ENCODE peak calls at places on chromosomes 6 and 20, in ten cellular contexts. One of them, this sample, is unnamed.

GRCh38 chr6:14742171-14742570 is 503.7 kb upstream of the JARID2 start:
- ATAC-seq in body of pancreas: no peak
- ATAC-seq in CD4-positive, CD25-positive, alpha-beta regulatory T cell: no peak
- ATAC-seq in HCT116: no peak
- ATAC-seq in heart right ventricle: no peak
- ATAC-seq in aorta: no peak
- ATAC-seq in left lung: no peak
- ATAC-seq in naive thymus-derived CD4-positive, alpha-beta T cell: no peak
- ATAC-seq in right cardiac atrium: no peak
- ATAC-seq in psoas muscle: no peak
- ATAC-seq in this sample: no peak

GRCh38 chr20:23291575-23292240 is 58.9 kb upstream of the NXT1 start:
- ATAC-seq in body of pancreas: no peak
- ATAC-seq in CD4-positive, CD25-positive, alpha-beta regulatory T cell: no peak
- ATAC-seq in HCT116: no peak
- ATAC-seq in heart right ventricle: no peak
- ATAC-seq in aorta: no peak
- ATAC-seq in left lung: no peak
- ATAC-seq in naive thymus-derived CD4-positive, alpha-beta T cell: no peak
- ATAC-seq in right cardiac atrium: no peak
- ATAC-seq in psoas muscle: no peak
- ATAC-seq in this sample: no peak

GRCh38 chr6:84728602-84729001 is 35.8 kb downstream of the TBX18 start:
- ATAC-seq in body of pancreas: no peak
- ATAC-seq in CD4-positive, CD25-positive, alpha-beta regulatory T cell: no peak
- ATAC-seq in HCT116: peak; percentile 72
- ATAC-seq in heart right ventricle: no peak
- ATAC-seq in aorta: no peak
- ATAC-seq in left lung: no peak
- ATAC-seq in naive thymus-derived CD4-positive, alpha-beta T cell: no peak
- ATAC-seq in right cardiac atrium: no peak
- ATAC-seq in psoas muscle: no peak
- ATAC-seq in this sample: no peak

GRCh38 chr20:3653921-3654320 is 9.3 kb downstream of the GFRA4 start:
- ATAC-seq in body of pancreas: no peak
- ATAC-seq in CD4-positive, CD25-positive, alpha-beta regulatory T cell: no peak
- ATAC-seq in HCT116: no peak
- ATAC-seq in heart right ventricle: no peak
- ATAC-seq in aorta: no peak
- ATAC-seq in left lung: no peak
- ATAC-seq in naive thymus-derived CD4-positive, alpha-beta T cell: no peak
- ATAC-seq in right cardiac atrium: no peak
- ATAC-seq in psoas muscle: no peak
- ATAC-seq in this sample: no peak

GRCh38 chr6:135277422-135277821 is 96.3 kb downstream of the MYB start:
- ATAC-seq in body of pancreas: no peak
- ATAC-seq in CD4-positive, CD25-positive, alpha-beta regulatory T cell: no peak
- ATAC-seq in HCT116: no peak
- ATAC-seq in heart right ventricle: no peak
- ATAC-seq in aorta: no peak
- ATAC-seq in left lung: no peak
- ATAC-seq in naive thymus-derived CD4-positive, alpha-beta T cell: no peak
- ATAC-seq in right cardiac atrium: no peak
- ATAC-seq in psoas muscle: no peak
- ATAC-seq in this sample: no peak

GRCh38 chr20:49228676-49229075 is 9.5 kb downstream of the DDX27 start:
- ATAC-seq in body of pancreas: no peak
- ATAC-seq in CD4-positive, CD25-positive, alpha-beta regulatory T cell: no peak
- ATAC-seq in HCT116: no peak
- ATAC-seq in heart right ventricle: no peak
- ATAC-seq in aorta: no peak
- ATAC-seq in left lung: no peak
- ATAC-seq in naive thymus-derived CD4-positive, alpha-beta T cell: no peak
- ATAC-seq in right cardiac atrium: no peak
- ATAC-seq in psoas muscle: no peak
- ATAC-seq in this sample: no peak

GRCh38 chr6:144434308-144434990 is 149.3 kb downstream of the UTRN start:
- ATAC-seq in body of pancreas: no peak
- ATAC-seq in CD4-positive, CD25-positive, alpha-beta regulatory T cell: no peak
- ATAC-seq in HCT116: peak; percentile 30
- ATAC-seq in heart right ventricle: peak; percentile 63
- ATAC-seq in aorta: peak; percentile 65
- ATAC-seq in left lung: peak; percentile 75
- ATAC-seq in naive thymus-derived CD4-positive, alpha-beta T cell: no peak
- ATAC-seq in right cardiac atrium: no peak
- ATAC-seq in psoas muscle: no peak
- ATAC-seq in this sample: no peak

GRCh38 chr6:158244373-158244772 is 67.9 kb upstream of the TULP4 start:
- ATAC-seq in body of pancreas: no peak
- ATAC-seq in CD4-positive, CD25-positive, alpha-beta regulatory T cell: no peak
- ATAC-seq in HCT116: no peak
- ATAC-seq in heart right ventricle: no peak
- ATAC-seq in aorta: no peak
- ATAC-seq in left lung: no peak
- ATAC-seq in naive thymus-derived CD4-positive, alpha-beta T cell: no peak
- ATAC-seq in right cardiac atrium: no peak
- ATAC-seq in psoas muscle: no peak
- ATAC-seq in this sample: no peak

GRCh38 chr20:33668087-33668790 is 1.5 kb downstream of the ACTL10 start:
- ATAC-seq in body of pancreas: no peak
- ATAC-seq in CD4-positive, CD25-positive, alpha-beta regulatory T cell: peak; percentile 65
- ATAC-seq in HCT116: peak; percentile 35
- ATAC-seq in heart right ventricle: no peak
- ATAC-seq in aorta: peak; percentile 85
- ATAC-seq in left lung: peak; percentile 60
- ATAC-seq in naive thymus-derived CD4-positive, alpha-beta T cell: peak; percentile 73
- ATAC-seq in right cardiac atrium: peak; percentile 54
- ATAC-seq in psoas muscle: peak; percentile 84
- ATAC-seq in this sample: no peak

GRCh38 chr20:33669224-33669623 is 2.5 kb downstream of the ACTL10 start:
- ATAC-seq in body of pancreas: no peak
- ATAC-seq in CD4-positive, CD25-positive, alpha-beta regulatory T cell: no peak
- ATAC-seq in HCT116: no peak
- ATAC-seq in heart right ventricle: no peak
- ATAC-seq in aorta: no peak
- ATAC-seq in left lung: no peak
- ATAC-seq in naive thymus-derived CD4-positive, alpha-beta T cell: no peak
- ATAC-seq in right cardiac atrium: no peak
- ATAC-seq in psoas muscle: no peak
- ATAC-seq in this sample: no peak

GRCh38 chr20:33666293-33667244 is at the start of gene ACTL10:
- ATAC-seq in body of pancreas: peak; percentile 81
- ATAC-seq in CD4-positive, CD25-positive, alpha-beta regulatory T cell: peak; percentile 40
- ATAC-seq in HCT116: no peak
- ATAC-seq in heart right ventricle: peak; percentile 74
- ATAC-seq in aorta: peak; percentile 87
- ATAC-seq in left lung: peak; percentile 81
- ATAC-seq in naive thymus-derived CD4-positive, alpha-beta T cell: peak; percentile 79
- ATAC-seq in right cardiac atrium: peak; percentile 83
- ATAC-seq in psoas muscle: peak; percentile 70
- ATAC-seq in this sample: peak; percentile 88

GRCh38 chr20:33668791-33669155 is 2.0 kb downstream of the ACTL10 start:
- ATAC-seq in body of pancreas: no peak
- ATAC-seq in CD4-positive, CD25-positive, alpha-beta regulatory T cell: no peak
- ATAC-seq in HCT116: no peak
- ATAC-seq in heart right ventricle: no peak
- ATAC-seq in aorta: no peak
- ATAC-seq in left lung: no peak
- ATAC-seq in naive thymus-derived CD4-positive, alpha-beta T cell: no peak
- ATAC-seq in right cardiac atrium: no peak
- ATAC-seq in psoas muscle: no peak
- ATAC-seq in this sample: no peak

DNA sequence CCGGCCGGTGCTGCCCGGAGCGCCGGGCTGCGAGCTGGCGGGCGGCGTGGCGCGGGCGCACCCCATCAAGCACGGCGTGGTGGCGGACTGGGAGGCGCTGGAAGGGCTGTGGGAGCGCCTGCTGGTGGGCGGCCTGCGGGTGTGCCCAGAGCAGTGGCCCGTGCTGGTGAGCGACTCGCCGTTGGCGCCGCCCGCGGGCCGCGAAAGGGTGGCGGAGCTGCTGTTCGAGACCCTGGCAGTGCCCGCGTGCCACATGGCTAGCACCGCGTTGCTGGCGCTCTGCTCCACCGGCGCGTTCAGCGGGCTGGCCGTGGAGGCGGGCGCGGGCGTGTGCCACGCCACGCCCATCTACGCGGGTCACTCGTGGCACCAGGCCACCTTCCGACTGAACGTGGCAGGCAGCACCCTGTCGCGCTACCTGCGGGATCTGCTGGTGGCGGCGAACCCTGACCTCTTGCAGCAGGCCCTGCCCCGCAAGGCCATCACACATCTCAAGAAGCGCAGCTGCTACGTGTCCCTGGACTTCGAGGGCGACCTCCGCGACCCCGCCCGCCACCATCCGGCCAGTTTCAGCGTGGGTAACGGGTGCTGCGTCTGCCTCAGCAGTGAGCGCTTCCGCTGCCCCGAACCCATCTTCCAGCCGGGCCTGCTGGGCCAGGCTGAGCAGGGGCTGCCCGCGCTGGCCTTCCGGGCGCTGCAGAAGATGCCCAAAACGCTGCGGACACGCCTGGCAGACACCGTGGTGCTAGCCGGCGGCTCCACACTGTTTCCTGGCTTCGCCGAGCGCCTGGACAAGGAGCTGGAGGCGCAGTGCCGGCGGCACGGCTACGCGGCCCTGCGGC is 723 bp downstream of the ACTL10 start:
- ATAC-seq in body of pancreas: peak; percentile 58
- ATAC-seq in CD4-positive, CD25-positive, alpha-beta regulatory T cell: peak; percentile 30
- ATAC-seq in HCT116: no peak
- ATAC-seq in heart right ventricle: peak; percentile 56
- ATAC-seq in aorta: peak; percentile 39
- ATAC-seq in left lung: peak; percentile 2
- ATAC-seq in naive thymus-derived CD4-positive, alpha-beta T cell: peak; percentile 24
- ATAC-seq in right cardiac atrium: peak; percentile 16
- ATAC-seq in psoas muscle: peak; percentile 62
- ATAC-seq in this sample: peak; percentile 65
- H3K27ac ChIP-seq in body of pancreas: peak overlapping the region; percentile 87
- H3K27ac ChIP-seq in CD4-positive, CD25-positive, alpha-beta regulatory T cell: peak overlapping the region; percentile 80
- H3K27ac ChIP-seq in HCT116: no peak overlapping the region
- H3K27ac ChIP-seq in heart right ventricle: peak overlapping the region; percentile 66
- H3K27ac ChIP-seq in aorta: no peak overlapping the region
- H3K27ac ChIP-seq in left lung: peak overlapping the region; percentile 79
- H3K27ac ChIP-seq in naive thymus-derived CD4-positive, alpha-beta T cell: peak overlapping the region; percentile 60
- H3K27ac ChIP-seq in right cardiac atrium: peak overlapping the region; percentile 53
- H3K27ac ChIP-seq in psoas muscle: peak overlapping the region; percentile 75
- H3K27ac ChIP-seq in this sample: peak overlapping the region; percentile 95

GRCh38 chr6:108123516-108123929 is 42.3 kb upstream of the NR2E1 start:
- ATAC-seq in body of pancreas: no peak
- ATAC-seq in CD4-positive, CD25-positive, alpha-beta regulatory T cell: no peak
- ATAC-seq in HCT116: no peak
- ATAC-seq in heart right ventricle: no peak
- ATAC-seq in aorta: no peak
- ATAC-seq in left lung: no peak
- ATAC-seq in naive thymus-derived CD4-positive, alpha-beta T cell: no peak
- ATAC-seq in right cardiac atrium: no peak
- ATAC-seq in psoas muscle: no peak
- ATAC-seq in this sample: no peak
- H3K27me3 ChIP-seq in body of pancreas: peaks cover 9% of the 10 kb centered on the region
- H3K27me3 ChIP-seq in CD4-positive, CD25-positive, alpha-beta regulatory T cell: peaks cover 56% of the 10 kb centered on the region
- H3K27me3 ChIP-seq in HCT116: no peaks in the 10 kb centered on the region
- H3K27me3 ChIP-seq in heart right ventricle: peaks cover 70% of the 10 kb centered on the region
- H3K27me3 ChIP-seq in aorta: no peaks in the 10 kb centered on the region
- H3K27me3 ChIP-seq in left lung: peaks cover 38% of the 10 kb centered on the region
- H3K27me3 ChIP-seq in naive thymus-derived CD4-positive, alpha-beta T cell: peaks cover 17% of the 10 kb centered on the region
- H3K27me3 ChIP-seq in right cardiac atrium: no peaks in the 10 kb centered on the region
- H3K27me3 ChIP-seq in psoas muscle: peaks cover 36% of the 10 kb centered on the region
- H3K27me3 ChIP-seq in this sample: peaks cover 94% of the 10 kb centered on the region

GRCh38 chr6:32947552-32948465 is 5.1 kb downstream of the HLA-DMA start:
- ATAC-seq in body of pancreas: peak; percentile 80
- ATAC-seq in CD4-positive, CD25-positive, alpha-beta regulatory T cell: peak; percentile 41
- ATAC-seq in HCT116: peak; percentile 94
- ATAC-seq in heart right ventricle: no peak
- ATAC-seq in aorta: no peak
- ATAC-seq in left lung: peak; percentile 56
- ATAC-seq in naive thymus-derived CD4-positive, alpha-beta T cell: peak; percentile 37
- ATAC-seq in right cardiac atrium: no peak
- ATAC-seq in psoas muscle: peak; percentile 55
- ATAC-seq in this sample: no peak

GRCh38 chr6:32944265-32944664 is 3.4 kb upstream of the HLA-DMB start:
- ATAC-seq in body of pancreas: no peak
- ATAC-seq in CD4-positive, CD25-positive, alpha-beta regulatory T cell: peak; percentile 42
- ATAC-seq in HCT116: no peak
- ATAC-seq in heart right ventricle: peak; percentile 52
- ATAC-seq in aorta: no peak
- ATAC-seq in left lung: peak; percentile 55
- ATAC-seq in naive thymus-derived CD4-positive, alpha-beta T cell: peak; percentile 73
- ATAC-seq in right cardiac atrium: peak; percentile 31
- ATAC-seq in psoas muscle: no peak
- ATAC-seq in this sample: no peak

GRCh38 chr6:32945106-32945761 is 4.4 kb upstream of the HLA-DMB start:
- ATAC-seq in body of pancreas: no peak
- ATAC-seq in CD4-positive, CD25-positive, alpha-beta regulatory T cell: peak; percentile 16
- ATAC-seq in HCT116: no peak
- ATAC-seq in heart right ventricle: no peak
- ATAC-seq in aorta: no peak
- ATAC-seq in left lung: peak; percentile 4
- ATAC-seq in naive thymus-derived CD4-positive, alpha-beta T cell: peak; percentile 39
- ATAC-seq in right cardiac atrium: no peak
- ATAC-seq in psoas muscle: no peak
- ATAC-seq in this sample: peak; percentile 16

GRCh38 chr6:32946893-32947292 is 6.0 kb downstream of the HLA-DMA start:
- ATAC-seq in body of pancreas: no peak
- ATAC-seq in CD4-positive, CD25-positive, alpha-beta regulatory T cell: no peak
- ATAC-seq in HCT116: no peak
- ATAC-seq in heart right ventricle: no peak
- ATAC-seq in aorta: no peak
- ATAC-seq in left lung: no peak
- ATAC-seq in naive thymus-derived CD4-positive, alpha-beta T cell: no peak
- ATAC-seq in right cardiac atrium: no peak
- ATAC-seq in psoas muscle: no peak
- ATAC-seq in this sample: no peak

GRCh38 chr6:32945953-32946352 is 5.1 kb upstream of the HLA-DMB start:
- ATAC-seq in body of pancreas: no peak
- ATAC-seq in CD4-positive, CD25-positive, alpha-beta regulatory T cell: no peak
- ATAC-seq in HCT116: no peak
- ATAC-seq in heart right ventricle: no peak
- ATAC-seq in aorta: no peak
- ATAC-seq in left lung: no peak
- ATAC-seq in naive thymus-derived CD4-positive, alpha-beta T cell: no peak
- ATAC-seq in right cardiac atrium: no peak
- ATAC-seq in psoas muscle: no peak
- ATAC-seq in this sample: no peak
- H3K27ac ChIP-seq in body of pancreas: no peak overlapping the region
- H3K27ac ChIP-seq in CD4-positive, CD25-positive, alpha-beta regulatory T cell: no peak overlapping the region
- H3K27ac ChIP-seq in HCT116: no peak overlapping the region
- H3K27ac ChIP-seq in heart right ventricle: no peak overlapping the region
- H3K27ac ChIP-seq in aorta: no peak overlapping the region
- H3K27ac ChIP-seq in left lung: no peak overlapping the region
- H3K27ac ChIP-seq in naive thymus-derived CD4-positive, alpha-beta T cell: no peak overlapping the region
- H3K27ac ChIP-seq in right cardiac atrium: no peak overlapping the region
- H3K27ac ChIP-seq in psoas muscle: no peak overlapping the region
- H3K27ac ChIP-seq in this sample: no peak overlapping the region

GRCh38 chr20:58751956-58752355 is 59.4 kb downstream of the NPEPL1 start:
- ATAC-seq in body of pancreas: no peak
- ATAC-seq in CD4-positive, CD25-positive, alpha-beta regulatory T cell: no peak
- ATAC-seq in HCT116: no peak
- ATAC-seq in heart right ventricle: no peak
- ATAC-seq in aorta: no peak
- ATAC-seq in left lung: no peak
- ATAC-seq in naive thymus-derived CD4-positive, alpha-beta T cell: no peak
- ATAC-seq in right cardiac atrium: no peak
- ATAC-seq in psoas muscle: no peak
- ATAC-seq in this sample: no peak

GRCh38 chr20:58748628-58749027 is 56.0 kb downstream of the NPEPL1 start:
- ATAC-seq in body of pancreas: no peak
- ATAC-seq in CD4-positive, CD25-positive, alpha-beta regulatory T cell: no peak
- ATAC-seq in HCT116: no peak
- ATAC-seq in heart right ventricle: no peak
- ATAC-seq in aorta: no peak
- ATAC-seq in left lung: no peak
- ATAC-seq in naive thymus-derived CD4-positive, alpha-beta T cell: no peak
- ATAC-seq in right cardiac atrium: no peak
- ATAC-seq in psoas muscle: no peak
- ATAC-seq in this sample: no peak

GRCh38 chr20:58752565-58752964 is 60.0 kb downstream of the NPEPL1 start:
- ATAC-seq in body of pancreas: no peak
- ATAC-seq in CD4-positive, CD25-positive, alpha-beta regulatory T cell: no peak
- ATAC-seq in HCT116: no peak
- ATAC-seq in heart right ventricle: no peak
- ATAC-seq in aorta: no peak
- ATAC-seq in left lung: no peak
- ATAC-seq in naive thymus-derived CD4-positive, alpha-beta T cell: no peak
- ATAC-seq in right cardiac atrium: no peak
- ATAC-seq in psoas muscle: no peak
- ATAC-seq in this sample: no peak

GRCh38 chr20:58749098-58749766 is 56.6 kb downstream of the NPEPL1 start:
- ATAC-seq in body of pancreas: no peak
- ATAC-seq in CD4-positive, CD25-positive, alpha-beta regulatory T cell: no peak
- ATAC-seq in HCT116: no peak
- ATAC-seq in heart right ventricle: no peak
- ATAC-seq in aorta: no peak
- ATAC-seq in left lung: no peak
- ATAC-seq in naive thymus-derived CD4-positive, alpha-beta T cell: no peak
- ATAC-seq in right cardiac atrium: no peak
- ATAC-seq in psoas muscle: no peak
- ATAC-seq in this sample: no peak

GRCh38 chr20:58749979-58750378 is 57.4 kb downstream of the NPEPL1 start:
- ATAC-seq in body of pancreas: no peak
- ATAC-seq in CD4-positive, CD25-positive, alpha-beta regulatory T cell: no peak
- ATAC-seq in HCT116: no peak
- ATAC-seq in heart right ventricle: no peak
- ATAC-seq in aorta: no peak
- ATAC-seq in left lung: no peak
- ATAC-seq in naive thymus-derived CD4-positive, alpha-beta T cell: no peak
- ATAC-seq in right cardiac atrium: no peak
- ATAC-seq in psoas muscle: no peak
- ATAC-seq in this sample: no peak
- H3K27me3 ChIP-seq in body of pancreas: no peaks in the 10 kb centered on the region
- H3K27me3 ChIP-seq in CD4-positive, CD25-positive, alpha-beta regulatory T cell: no peaks in the 10 kb centered on the region
- H3K27me3 ChIP-seq in HCT116: peaks cover 48% of the 10 kb centered on the region
- H3K27me3 ChIP-seq in heart right ventricle: peaks cover 14% of the 10 kb centered on the region
- H3K27me3 ChIP-seq in aorta: no peaks in the 10 kb centered on the region
- H3K27me3 ChIP-seq in left lung: no peaks in the 10 kb centered on the region
- H3K27me3 ChIP-seq in naive thymus-derived CD4-positive, alpha-beta T cell: no peaks in the 10 kb centered on the region
- H3K27me3 ChIP-seq in right cardiac atrium: no peaks in the 10 kb centered on the region
- H3K27me3 ChIP-seq in psoas muscle: peaks cover 8% of the 10 kb centered on the region
- H3K27me3 ChIP-seq in this sample: peaks cover 42% of the 10 kb centered on the region

This sample was measured in gastroesophageal sphincter.